ENCODE peak calls at places on chromosomes 12 and 14, in four cellular contexts. A, N, E and I are unnamed samples.

GRCh38 chr12:70606001-70606400 is 31.2 kb downstream of the PTPRB start:
- DNase-seq in E (no peak), A (no peak), N (no peak), I (no peak)

GRCh38 chr14:63562414-63562813 is 19.2 kb upstream of the PPP2R5E start:
- DNase-seq in N (no peak), A (no peak), E (no peak), I (no peak)

GRCh38 chr12:16913832-16914490 is 308.0 kb upstream of the LMO3 start:
- DNase-seq in A (no peak), N (no peak), E (no peak), I (no peak)

GRCh38 chr12:10364839-10365681 is 24.8 kb downstream of the KLRK1 start:
- DNase-seq in N (peak), E (peak), A (peak), I (peak)

GRCh38 chr12:130013771-130014484 is 110.1 kb upstream of the TMEM132D start:
- DNase-seq in A (peak), N (peak), E (peak), I (peak)

GRCh38 chr12:104670439-104671406 is 214.0 kb downstream of the CHST11 start:
- DNase-seq in N (no peak), E (no peak), A (no peak), I (no peak)

GRCh38 chr14:70622111-70622712 is 19.5 kb upstream of the TTC9 start:
- DNase-seq in N (peak), E (peak), A (peak), I (peak)

GRCh38 chr14:77799863-77800730 is at the start of gene ADCK1:
- DNase-seq in N (peak), E (peak), A (peak), I (peak)